ENCODE peak calls at places on chromosomes 2 and 18, in ten cellular contexts. Z is AML-193; D is iPS-NIHi11; O is Jurkat, Clone E6-1; P is activated naive CD8-positive, alpha-beta T cell treated with anti-CD3 and anti-CD28 coated beads, Interleukin-2, amount 10 ng/mL, durations not matched to agents 7 days and 5 days; W is SK-N-DZ; V is B cell; R is epithelial cell of esophagus; J is MG63; K is left lobe of liver. T is an unnamed sample.

GRCh38 chr2:211085056-211085680 is 528.8 kb downstream of the CPS1 start:
- DNase-seq in D (peak; percentile 58), R (peak; percentile 59), O (peak; percentile 19), P (no peak), Z (peak; percentile 49), J (no peak), V (peak; percentile 10), W (peak; percentile 47), K (no peak), T (peak; percentile 49)

GRCh38 chr2:204018717-204019116 is 82.2 kb downstream of the ICOS start:
- DNase-seq in J (no peak), P (no peak), Z (no peak), V (no peak), O (no peak), W (no peak), D (no peak), K (no peak), R (no peak), T (no peak)

GRCh38 chr2:109537565-109538221 is 76.1 kb downstream of the SEPTIN10 start:
- DNase-seq in O (no peak), D (no peak), R (no peak), P (no peak), W (no peak), K (peak; percentile 28), Z (no peak), V (no peak), J (peak; percentile 25), T (no peak)

GRCh38 chr2:102703748-102704147 is 58.1 kb upstream of the TMEM182 start:
- DNase-seq in O (peak; percentile 28), D (peak; percentile 42), K (no peak), R (peak; percentile 68), V (no peak), W (peak; percentile 15), Z (peak; percentile 47), J (no peak), P (no peak), T (peak; percentile 60)

GRCh38 chr2:65130440-65131175 is 702 bp upstream of the RAB1A start:
- DNase-seq in W (no peak), V (no peak), K (no peak), P (no peak), Z (peak; percentile 77), O (no peak), J (no peak), R (no peak), D (no peak), T (no peak)

GRCh38 chr2:8515864-8516533 is 165.9 kb upstream of the ID2 start:
- DNase-seq in D (no peak), O (peak; percentile 67), Z (no peak), W (no peak), V (no peak), K (no peak), P (no peak), J (no peak), R (no peak), T (no peak)

GRCh38 chr18:73636355-73636754 is 511.3 kb downstream of the FBXO15 start:
- DNase-seq in J (no peak), O (no peak), D (no peak), W (no peak), P (no peak), Z (no peak), R (peak; percentile 87), K (no peak), V (no peak), T (peak; percentile 82)

GRCh38 chr2:190526105-190526708 is 8.3 kb downstream of the NEMP2 start:
- DNase-seq in O (no peak), W (no peak), Z (peak; percentile 35), K (no peak), P (no peak), J (no peak), R (no peak), D (no peak), V (no peak), T (no peak)

GRCh38 chr18:62460851-62461300 is 61.9 kb upstream of the ZCCHC2 start:
- DNase-seq in J (no peak), R (no peak), W (no peak), V (no peak), O (no peak), P (no peak), Z (peak; percentile 16), K (peak; percentile 77), D (no peak), T (no peak)

GRCh38 chr18:22471546-22472131 is 53.9 kb upstream of the CTAGE1 start:
- DNase-seq in V (no peak), K (no peak), D (no peak), O (no peak), J (peak; percentile 61), R (no peak), P (no peak), Z (no peak), W (no peak), T (no peak)

GRCh38 chr18:59881728-59882685 is 17.8 kb upstream of the PMAIP1 start:
- DNase-seq in J (peak; percentile 20), P (no peak), W (no peak), Z (peak; percentile 68), V (no peak), K (no peak), D (no peak), R (peak; percentile 47), O (no peak), T (peak; percentile 54)

GRCh38 chr18:9287037-9287436 is 47.5 kb upstream of the TWSG1 start:
- DNase-seq in D (no peak), K (no peak), R (peak; percentile 47), J (peak; percentile 10), P (no peak), O (no peak), Z (no peak), V (no peak), W (no peak), T (peak; percentile 60)

GRCh38 chr2:68190991-68191731 is 33.5 kb downstream of the PNO1 start:
- DNase-seq in D (no peak), Z (no peak), J (peak; percentile 7), R (peak; percentile 91), O (no peak), P (no peak), K (no peak), V (no peak), W (no peak), T (peak; percentile 97)

GRCh38 chr2:207449673-207450072 is 80.1 kb upstream of the CREB1 start:
- DNase-seq in Z (no peak), D (no peak), W (no peak), V (no peak), O (no peak), P (no peak), J (no peak), R (no peak), K (no peak), T (no peak)

GRCh38 chr18:44624052-44624451 is 56.6 kb upstream of the SETBP1 start:
- DNase-seq in D (no peak), R (no peak), Z (no peak), V (no peak), K (peak; percentile 56), J (no peak), P (no peak), W (no peak), O (no peak), T (no peak)

GRCh38 chr2:72137498-72138010 is 10.1 kb downstream of the CYP26B1 start:
- DNase-seq in K (peak; percentile 65), V (peak; percentile 56), O (peak; percentile 23), R (peak; percentile 41), Z (peak; percentile 8), P (peak; percentile 78), W (peak; percentile 67), J (peak; percentile 50), D (peak; percentile 89), T (peak; percentile 28)

GRCh38 chr2:201890447-201890846 is 84.1 kb downstream of the CDK15 start:
- DNase-seq in O (no peak), D (no peak), Z (no peak), W (no peak), J (no peak), R (peak; percentile 81), V (no peak), P (no peak), K (no peak), T (peak; percentile 91)

GRCh38 chr2:120362926-120363325 is 17.0 kb downstream of the INHBB start:
- DNase-seq in V (no peak), P (no peak), O (no peak), J (no peak), D (no peak), W (no peak), K (no peak), Z (no peak), R (no peak), T (no peak)

GRCh38 chr2:73855526-73855925 is 26.8 kb downstream of the STAMBP start:
- DNase-seq in D (no peak), J (no peak), Z (no peak), W (no peak), P (no peak), O (no peak), R (no peak), K (no peak), V (no peak), T (no peak)

GRCh38 chr2:43579275-43579981 is 16.4 kb downstream of the THADA start:
- DNase-seq in J (no peak), D (no peak), R (no peak), Z (no peak), P (no peak), K (no peak), W (no peak), V (no peak), O (no peak), T (no peak)

GRCh38 chr18:72999971-73000607 is 132.3 kb upstream of the NETO1 start:
- DNase-seq in D (no peak), Z (no peak), P (no peak), K (no peak), O (no peak), V (no peak), R (peak; percentile 58), J (no peak), W (no peak), T (peak; percentile 47)

T was measured in bronchial epithelial cell.